ENCODE peak calls at places on chromosomes 11 and 22, in ten cellular contexts. K is astrocyte of the spinal cord; P is gastrocnemius medialis; L is endodermal cell; R is kidney epithelial cell; Z is CD8-positive, alpha-beta memory T cell; V is spleen; O is tibial nerve; J is IMR-90; U is AG10803. B is an unnamed sample.

GRCh38 chr22:17085277-17086091 is 684 bp downstream of the IL17RA start:
- DNase-seq in O (no peak), Z (no peak), V (no peak), U (no peak), L (peak), P (no peak), R (no peak), J (no peak), K (no peak), B (peak)

GRCh38 chr11:95849087-95849825 is 59.0 kb downstream of the CEP57 start:
- DNase-seq in Z (no peak), U (peak), P (peak), R (peak), J (peak), V (no peak), K (peak), O (no peak), L (peak), B (peak)

GRCh38 chr11:62127426-62127825 is 3.6 kb downstream of the INCENP start:
- DNase-seq in R (no peak), L (no peak), J (no peak), V (no peak), U (no peak), K (no peak), Z (no peak), O (no peak), P (no peak), B (no peak)

GRCh38 chr11:69113646-69114340 is 41.9 kb upstream of the SMIM38 start:
- DNase-seq in Z (no peak), U (no peak), V (no peak), K (no peak), J (no peak), O (no peak), L (no peak), P (no peak), R (no peak), B (no peak)

GRCh38 chr11:581752-582151 is 5.5 kb downstream of the PHRF1 start:
- DNase-seq in O (no peak), K (no peak), J (no peak), U (no peak), Z (no peak), L (no peak), R (no peak), V (no peak), P (no peak), B (no peak)

GRCh38 chr11:74673956-74674355 is 57.3 kb downstream of the CHRDL2 start:
- DNase-seq in V (peak), R (no peak), U (no peak), P (no peak), L (peak), O (no peak), Z (no peak), K (no peak), J (no peak), B (no peak)

GRCh38 chr11:27075192-27075591 is 34.6 kb downstream of the BBOX1 start:
- DNase-seq in O (no peak), V (no peak), L (no peak), J (peak), P (no peak), U (no peak), K (peak), R (no peak), Z (no peak), B (peak)

GRCh38 chr22:46604306-46604690 is 15.9 kb upstream of the GRAMD4 start:
- DNase-seq in V (no peak), Z (peak), K (no peak), J (peak), R (no peak), P (peak), L (no peak), O (no peak), U (peak), B (no peak)

GRCh38 chr22:41524809-41525449 is 19.3 kb downstream of the POLR3H start:
- DNase-seq in K (no peak), U (no peak), R (no peak), P (no peak), J (no peak), V (peak), Z (peak), O (no peak), L (peak), B (no peak)

GRCh38 chr11:75055511-75055910 is 41.2 kb downstream of the OR2AT4 start:
- DNase-seq in P (no peak), Z (no peak), U (no peak), L (no peak), R (no peak), O (no peak), K (no peak), J (peak), V (no peak), B (peak)

GRCh38 chr11:57513911-57514537 is 1.5 kb downstream of the SLC43A1 start:
- DNase-seq in P (peak), R (no peak), Z (peak), V (peak), U (peak), O (no peak), J (peak), K (peak), L (peak), B (peak)

GRCh38 chr11:112392860-112393259 is 132.2 kb upstream of the PLET1 start:
- DNase-seq in V (no peak), L (no peak), Z (no peak), P (no peak), U (no peak), R (no peak), K (no peak), O (no peak), J (no peak), B (no peak)

GRCh38 chr11:71434576-71435130 is 13.5 kb downstream of the DHCR7 start:
- DNase-seq in P (no peak), Z (no peak), K (no peak), V (no peak), L (no peak), O (no peak), J (no peak), U (no peak), R (no peak), B (no peak)

GRCh38 chr11:128862913-128863660 is 4.0 kb downstream of the KCNJ1 start:
- DNase-seq in K (peak), L (no peak), R (peak), J (peak), V (no peak), Z (no peak), P (no peak), U (peak), O (no peak), B (peak)

GRCh38 chr11:104876324-104876723 is 21.9 kb downstream of the CASP12 start:
- DNase-seq in V (no peak), P (no peak), R (no peak), J (no peak), L (no peak), U (no peak), Z (no peak), O (no peak), K (no peak), B (no peak)

GRCh38 chr11:61912991-61913698 is 4.2 kb downstream of the RAB3IL1 start:
- DNase-seq in L (peak), J (no peak), Z (no peak), P (peak), R (no peak), U (no peak), V (peak), O (no peak), K (no peak), B (no peak)

GRCh38 chr11:34809191-34810106 is 106.7 kb downstream of the APIP start:
- DNase-seq in J (peak), R (peak), O (no peak), L (no peak), U (no peak), V (no peak), Z (no peak), P (no peak), K (no peak), B (no peak)

GRCh38 chr22:31588970-31589675 is 72.9 kb downstream of the PISD start:
- DNase-seq in J (no peak), L (no peak), K (no peak), Z (no peak), V (no peak), R (no peak), U (no peak), P (no peak), O (no peak), B (no peak)

GRCh38 chr11:128530119-128531091 is 57.0 kb downstream of the ETS1 start:
- DNase-seq in U (peak), O (no peak), J (peak), Z (no peak), K (peak), L (no peak), R (no peak), P (peak), V (no peak), B (peak)

GRCh38 chr11:93080146-93080759 is 110.8 kb downstream of the MTNR1B start:
- DNase-seq in O (no peak), V (no peak), Z (no peak), R (no peak), L (no peak), J (no peak), P (no peak), U (no peak), K (no peak), B (no peak)

GRCh38 chr11:46345131-46345597 is 2.1 kb upstream of the DGKZ start:
- DNase-seq in L (peak), R (no peak), Z (no peak), V (peak), O (no peak), P (no peak), U (no peak), K (no peak), J (no peak), B (no peak)

GRCh38 chr11:18617688-18618340 is 16.3 kb downstream of the SPTY2D1 start:
- DNase-seq in O (no peak), U (peak), L (no peak), J (peak), V (no peak), P (no peak), Z (peak), R (no peak), K (peak), B (no peak)

GRCh38 chr11:10455637-10456487 is 798 bp downstream of the AMPD3 start:
- DNase-seq in O (no peak), U (peak), V (peak), K (peak), Z (peak), P (peak), J (peak), R (peak), L (peak), B (peak)

GRCh38 chr22:39183991-39184585 is 31.6 kb upstream of the CBX7 start:
- DNase-seq in R (no peak), L (peak), U (peak), J (peak), V (peak), K (no peak), Z (no peak), O (no peak), P (no peak), B (peak)

GRCh38 chr22:39935622-39936021 is 24.6 kb upstream of the TMA7B start:
- DNase-seq in L (no peak), P (no peak), V (no peak), R (no peak), J (no peak), O (no peak), U (no peak), Z (no peak), K (no peak), B (no peak)

GRCh38 chr11:35040221-35040942 is 98.6 kb upstream of the CD44 start:
- DNase-seq in V (no peak), Z (peak), O (no peak), U (peak), L (no peak), J (peak), K (peak), P (peak), R (no peak), B (peak)

GRCh38 chr11:119161871-119162270 is 6.7 kb upstream of the NLRX1 start:
- DNase-seq in Z (no peak), L (no peak), O (no peak), P (no peak), K (no peak), V (no peak), U (no peak), R (no peak), J (no peak), B (no peak)

GRCh38 chr22:49966716-49967332 is 6.3 kb downstream of the PIM3 start:
- DNase-seq in K (no peak), J (no peak), U (peak), V (peak), P (peak), L (peak), Z (no peak), O (peak), R (no peak), B (peak)
- H3K4me3 ChIP-seq in K (no peak), J (no peak), U (no peak), V (peak), P (peak), L (no peak), Z (no peak), O (no peak), R (no peak), B (no peak)

DNA sequence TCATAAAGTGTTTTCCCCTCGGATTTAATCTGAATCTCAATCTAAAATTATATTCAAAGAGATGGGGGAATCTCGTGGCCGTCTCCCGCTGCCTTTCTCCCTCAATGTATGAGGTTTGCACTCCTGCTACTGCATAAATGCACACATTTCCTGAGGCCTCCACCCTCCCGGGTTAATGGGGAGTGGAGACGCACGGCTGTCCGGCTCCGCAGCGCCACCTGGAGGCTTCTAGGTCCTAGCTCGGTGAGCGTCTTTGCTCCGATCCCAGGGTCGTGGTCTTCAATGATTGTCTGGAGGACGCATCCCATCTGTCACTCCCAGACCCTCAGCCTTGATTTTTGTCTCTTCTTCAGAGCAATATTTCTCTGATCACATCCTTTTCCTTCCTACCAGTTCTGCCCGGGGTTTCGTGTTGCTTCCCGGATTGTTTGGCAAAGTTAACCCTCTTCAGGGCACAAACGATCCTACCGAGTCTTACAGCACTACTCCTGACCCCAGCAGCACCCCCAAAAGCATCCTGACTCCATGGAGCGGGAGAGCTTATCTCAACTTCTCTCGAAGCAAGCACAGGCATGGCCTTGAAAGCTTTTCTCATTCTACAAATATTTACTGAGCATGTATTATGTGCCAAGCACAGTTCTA is at the start of gene LMO1:
- DNase-seq in O (peak), K (peak), U (peak), L (peak), R (peak), V (peak), P (peak), J (peak), Z (peak), B (peak)
- H3K4me3 ChIP-seq in O (peak), K (peak), U (peak), L (peak), R (peak), V (peak), P (peak), J (peak), Z (peak), B (peak)

GRCh38 chr11:67433536-67434394 is 3.7 kb downstream of the PTPRCAP start:
- DNase-seq in O (no peak), R (no peak), V (peak), K (no peak), U (no peak), P (no peak), Z (peak), J (no peak), L (no peak), B (no peak)
- H3K4me3 ChIP-seq in O (no peak), R (no peak), V (no peak), K (no peak), U (no peak), P (no peak), Z (peak), J (no peak), L (no peak), B (no peak)

GRCh38 chr11:130161441-130161840 is 1.9 kb downstream of the ST14 start:
- DNase-seq in R (no peak), J (no peak), O (no peak), V (no peak), K (no peak), P (no peak), L (no peak), Z (no peak), U (no peak), B (no peak)

GRCh38 chr11:130162733-130163132 is 3.2 kb downstream of the ST14 start:
- DNase-seq in R (no peak), L (no peak), V (no peak), O (no peak), J (no peak), K (no peak), U (peak), P (no peak), Z (no peak), B (peak)

GRCh38 chr11:130165601-130166456 is 6.2 kb downstream of the ST14 start:
- DNase-seq in J (no peak), K (no peak), V (no peak), Z (no peak), P (no peak), U (no peak), L (no peak), O (no peak), R (no peak), B (no peak)

GRCh38 chr11:130164221-130164570 is 4.6 kb downstream of the ST14 start:
- DNase-seq in Z (no peak), P (no peak), K (no peak), J (no peak), U (no peak), L (no peak), V (no peak), R (no peak), O (no peak), B (no peak)

DNA sequence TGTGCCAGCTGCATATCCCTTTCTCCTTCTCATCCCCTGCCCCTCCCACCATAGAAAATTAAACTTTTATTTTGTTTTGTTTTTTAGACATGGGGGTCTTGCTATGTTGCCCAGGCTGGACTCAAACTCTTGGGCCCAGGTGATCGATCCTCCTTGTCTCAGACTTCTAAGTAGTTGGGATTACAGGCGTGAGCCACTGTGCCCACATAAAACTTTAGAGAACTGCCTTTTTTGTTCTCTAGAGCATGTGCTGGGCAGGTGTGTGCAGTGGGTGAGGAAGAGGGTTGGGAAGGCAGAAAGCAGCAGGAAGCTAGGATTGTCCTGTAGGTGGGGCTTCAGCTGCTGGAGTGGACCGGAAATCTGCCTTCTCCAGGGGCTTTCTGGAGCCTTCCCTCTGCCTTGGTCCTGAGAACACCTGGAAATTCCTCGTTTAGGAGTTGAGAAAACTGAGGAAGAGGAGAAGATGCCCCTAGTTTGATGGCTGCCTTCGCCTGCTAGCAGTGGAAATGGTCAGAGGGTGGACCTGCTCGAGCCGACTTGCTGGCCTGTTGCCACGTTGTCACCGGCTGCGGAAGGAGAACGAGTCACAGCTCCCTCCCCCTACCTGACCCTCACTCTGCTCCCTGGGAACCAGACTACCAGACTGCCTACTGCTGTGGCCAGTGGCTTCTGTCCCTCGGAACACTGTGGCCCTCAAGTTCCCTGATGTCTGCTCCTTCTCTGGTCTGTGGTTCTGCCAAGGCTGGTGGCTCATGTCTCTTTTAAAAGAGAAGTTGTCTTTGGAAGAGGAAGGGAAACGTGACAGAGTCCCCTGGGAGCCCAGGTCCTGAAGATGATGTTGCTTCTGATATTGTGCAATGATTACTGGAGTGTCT is 4.0 kb downstream of the ST14 start:
- DNase-seq in Z (no peak), K (no peak), R (no peak), J (no peak), O (no peak), P (no peak), L (no peak), U (no peak), V (no peak), B (no peak)
- H3K4me3 ChIP-seq in Z (no peak), K (no peak), R (no peak), J (no peak), O (no peak), P (no peak), L (no peak), U (no peak), V (no peak), B (no peak)

DNA sequence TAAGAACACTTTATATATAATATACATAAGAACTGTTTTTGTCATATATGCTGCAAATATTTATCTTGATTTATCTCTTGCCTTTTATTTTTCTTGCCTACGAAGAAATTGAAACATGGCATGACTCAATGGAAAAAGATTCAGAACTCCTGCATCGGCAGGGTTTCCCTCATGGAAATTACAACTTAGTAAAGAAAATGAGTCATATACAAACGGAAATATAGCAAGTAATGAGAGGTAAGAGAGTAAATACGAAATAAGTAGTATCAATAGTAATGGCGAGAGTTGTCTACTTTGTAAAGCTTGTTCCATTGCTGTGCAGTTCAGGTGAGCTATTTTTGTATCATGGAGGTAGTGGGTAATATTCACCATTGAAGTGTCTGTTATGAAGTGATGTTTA is 350.4 kb downstream of the DDX10 start:
- DNase-seq in O (no peak), Z (no peak), R (peak), L (no peak), P (no peak), U (peak), K (peak), J (peak), V (no peak), B (peak)
- H3K4me3 ChIP-seq in O (no peak), Z (no peak), R (no peak), L (no peak), P (no peak), U (no peak), K (no peak), J (no peak), V (no peak), B (no peak)

GRCh38 chr22:49946612-49947295 is 13.8 kb upstream of the PIM3 start:
- DNase-seq in Z (no peak), V (no peak), K (no peak), O (no peak), J (no peak), L (no peak), P (no peak), U (no peak), R (no peak), B (no peak)
- H3K4me3 ChIP-seq in Z (no peak), V (no peak), K (no peak), O (no peak), J (no peak), L (no peak), P (no peak), U (no peak), R (no peak), B (no peak)